ENCODE peak calls at places on chromosome 22, in ten cellular contexts. J is COR-L47, M is left cardiac atrium, G is iPS DF 19.7, L is HFF-Myc, C is iPS-NIHi11, P is adipocyte, S is NCI-H1092, V is fibroblast of gingiva, K is HTR-8/SVneo. N is an unnamed sample.
A peak's percentile ranks its signal among the peaks of the same experiment; 100 is the strongest.

GRCh38 chr22:49659924-49660315 is 167.8 kb downstream of the BRD1 start:
- DNase-seq in M (no peak), P (no peak), V (no peak), K (no peak), S (no peak), C (no peak), J (no peak), L (no peak), G (no peak), N (no peak)

GRCh38 chr22:28923826-28924732 is 40.7 kb downstream of the ZNRF3 start:
- DNase-seq in J (peak; percentile 71), M (peak; percentile 31), C (peak; percentile 44), K (no peak), P (no peak), G (no peak), V (no peak), S (peak; percentile 76), L (no peak), N (no peak)

GRCh38 chr22:46866591-46866990 is 104.1 kb downstream of the TBC1D22A start:
- DNase-seq in J (no peak), L (no peak), V (peak; percentile 89), S (no peak), M (no peak), P (peak; percentile 80), C (peak; percentile 26), K (peak; percentile 41), G (peak; percentile 23), N (peak; percentile 86)

GRCh38 chr22:50656122-50657070 is 16.2 kb upstream of the SHANK3 start:
- DNase-seq in G (no peak), S (no peak), K (peak; percentile 83), L (no peak), M (peak; percentile 67), C (no peak), V (peak; percentile 66), P (peak; percentile 38), J (no peak), N (peak; percentile 52)

GRCh38 chr22:31776231-31776630 is 22.4 kb downstream of the DEPDC5 start:
- DNase-seq in S (no peak), L (no peak), P (no peak), M (no peak), G (no peak), J (no peak), V (no peak), C (no peak), K (no peak), N (no peak)

GRCh38 chr22:48627203-48627602 is 1200.5 kb downstream of the BRD1 start:
- DNase-seq in S (no peak), K (no peak), V (no peak), C (no peak), L (no peak), G (no peak), M (no peak), P (no peak), J (peak; percentile 82), N (no peak)

GRCh38 chr22:40423246-40423753 is 52.9 kb downstream of the SGSM3 start:
- DNase-seq in G (no peak), L (no peak), J (no peak), V (no peak), C (no peak), P (no peak), M (no peak), S (no peak), K (no peak), N (no peak)

GRCh38 chr22:27416553-27417427 is 384.8 kb downstream of the MN1 start:
- DNase-seq in G (peak; percentile 64), C (peak; percentile 78), J (peak; percentile 98), V (peak; percentile 87), K (peak; percentile 65), L (peak; percentile 69), S (peak; percentile 84), M (no peak), P (peak; percentile 89), N (peak; percentile 39)

GRCh38 chr22:29397791-29398190 is 9.4 kb upstream of the AP1B1 start:
- DNase-seq in P (no peak), V (no peak), G (no peak), L (no peak), K (no peak), J (no peak), S (no peak), M (no peak), C (no peak), N (no peak)

N was measured in fibroblast of villous mesenchyme.